ENCODE peak calls at places on chromosomes 2 and 18, in ten cellular contexts. E is GM12878; U is DND-41; W is WTC11; N is upper lobe of left lung; G is GM23338; T is heart right ventricle; I is CD8-positive, alpha-beta T cell; Q is psoas muscle; L is foreskin keratinocyte. K is an unnamed sample.

GRCh38 chr2:31253344-31254155 is 19.6 kb downstream of the EHD3 start:
- ATAC-seq in T (no peak), E (peak), U (no peak), L (peak), I (no peak), G (peak), Q (no peak), N (no peak), W (peak), K (no peak)

GRCh38 chr2:64352292-64352691 is 101.7 kb upstream of the LGALSL start:
- ATAC-seq in T (no peak), U (peak), W (no peak), I (no peak), Q (no peak), G (no peak), L (no peak), N (no peak), E (peak), K (no peak)

GRCh38 chr18:2893056-2893455 is 46.2 kb downstream of the EMILIN2 start:
- ATAC-seq in Q (no peak), U (no peak), G (no peak), L (no peak), W (no peak), T (no peak), N (no peak), I (no peak), E (no peak), K (no peak)

GRCh38 chr18:3451166-3451988 is 1.4 kb downstream of the TGIF1 start:
- ATAC-seq in U (peak), G (peak), L (no peak), N (peak), E (peak), T (peak), W (no peak), Q (peak), I (peak), K (peak)

GRCh38 chr2:151688719-151689118 is 45.6 kb downstream of the NEB start:
- ATAC-seq in U (no peak), G (no peak), E (no peak), L (no peak), I (no peak), W (no peak), T (no peak), N (no peak), Q (no peak), K (no peak)

GRCh38 chr18:59056706-59057492 is 82.8 kb upstream of the SEC11C start:
- ATAC-seq in Q (peak), W (peak), U (no peak), N (peak), I (no peak), T (peak), G (peak), L (peak), E (peak), K (no peak)

GRCh38 chr2:75031906-75032803 is 73.7 kb downstream of the POLE4 start:
- ATAC-seq in N (no peak), G (no peak), I (no peak), L (no peak), W (no peak), T (no peak), U (peak), Q (no peak), E (no peak), K (no peak)

GRCh38 chr2:115194623-115195022 is 752.2 kb downstream of the DPP10 start:
- ATAC-seq in G (no peak), T (no peak), U (no peak), I (no peak), Q (no peak), W (no peak), L (no peak), E (no peak), N (no peak), K (no peak)

GRCh38 chr2:32064021-32064678 is 794 bp downstream of the SPAST start:
- ATAC-seq in U (peak), W (no peak), Q (peak), T (no peak), N (peak), G (peak), I (no peak), L (no peak), E (peak), K (no peak)

GRCh38 chr2:11175293-11175795 is 20.1 kb downstream of the SLC66A3 start:
- ATAC-seq in E (no peak), W (peak), L (no peak), T (peak), U (peak), I (no peak), N (peak), G (no peak), Q (no peak), K (no peak)

GRCh38 chr2:134718095-134718955 is 475 bp downstream of the TMEM163 start:
- ATAC-seq in N (peak), W (peak), T (peak), G (peak), Q (no peak), L (peak), E (no peak), I (peak), U (no peak), K (no peak)

GRCh38 chr2:129709030-129709955 is 270.2 kb upstream of the RAB6C start:
- ATAC-seq in I (no peak), L (no peak), N (no peak), W (peak), G (no peak), T (no peak), E (no peak), Q (no peak), U (peak), K (no peak)

GRCh38 chr2:197378494-197378972 is 56.3 kb downstream of the SF3B1 start:
- ATAC-seq in U (peak), N (peak), E (peak), L (peak), W (peak), I (peak), G (peak), T (peak), Q (peak), K (peak)

GRCh38 chr18:43570593-43570992 is 293.3 kb upstream of the SYT4 start:
- ATAC-seq in U (no peak), T (no peak), Q (no peak), L (no peak), W (peak), G (peak), E (no peak), N (no peak), I (no peak), K (no peak)

GRCh38 chr18:10798727-10799435 is 273.1 kb downstream of the NAPG start:
- ATAC-seq in I (no peak), G (peak), W (peak), E (peak), Q (no peak), U (no peak), L (peak), N (peak), T (no peak), K (no peak)

GRCh38 chr2:113219889-113220641 is 46.3 kb downstream of the PSD4 start:
- ATAC-seq in L (peak), I (no peak), Q (no peak), G (peak), N (peak), U (peak), E (peak), T (peak), W (peak), K (peak)

GRCh38 chr2:143686585-143687164 is 557.5 kb downstream of the ARHGAP15 start:
- ATAC-seq in I (no peak), N (peak), L (peak), G (peak), E (peak), T (no peak), W (peak), U (no peak), Q (no peak), K (no peak)
- TF ChIP-seq CTCF in I (peak), N (peak), L (peak), G (peak), E (peak), T (peak), W (peak), U (peak), Q (peak), K (no peak)

GRCh38 chr2:145919507-145919906 is 1399.6 kb upstream of the ZEB2 start:
- ATAC-seq in U (no peak), N (no peak), L (no peak), T (no peak), G (no peak), Q (no peak), W (no peak), I (no peak), E (no peak), K (no peak)
- TF ChIP-seq CTCF in U (no peak), N (no peak), L (peak), T (peak), G (no peak), Q (no peak), W (no peak), I (no peak), E (no peak), K (no peak)

GRCh38 chr2:120712180-120712678 is 23.4 kb upstream of the GLI2 start:
- ATAC-seq in Q (no peak), G (no peak), L (no peak), N (peak), E (no peak), W (no peak), U (peak), T (no peak), I (no peak), K (no peak)

GRCh38 chr2:120711694-120712093 is 24.0 kb upstream of the GLI2 start:
- ATAC-seq in Q (no peak), W (no peak), N (no peak), T (no peak), E (no peak), L (no peak), I (no peak), U (no peak), G (no peak), K (no peak)

GRCh38 chr2:120715941-120716340 is 19.7 kb upstream of the GLI2 start:
- ATAC-seq in N (no peak), U (no peak), L (peak), W (no peak), E (no peak), G (peak), I (no peak), T (no peak), Q (no peak), K (no peak)

GRCh38 chr2:120716641-120717585 is 18.8 kb upstream of the GLI2 start:
- ATAC-seq in L (no peak), T (no peak), N (no peak), E (no peak), W (peak), U (no peak), Q (no peak), G (peak), I (no peak), K (no peak)

DNA sequence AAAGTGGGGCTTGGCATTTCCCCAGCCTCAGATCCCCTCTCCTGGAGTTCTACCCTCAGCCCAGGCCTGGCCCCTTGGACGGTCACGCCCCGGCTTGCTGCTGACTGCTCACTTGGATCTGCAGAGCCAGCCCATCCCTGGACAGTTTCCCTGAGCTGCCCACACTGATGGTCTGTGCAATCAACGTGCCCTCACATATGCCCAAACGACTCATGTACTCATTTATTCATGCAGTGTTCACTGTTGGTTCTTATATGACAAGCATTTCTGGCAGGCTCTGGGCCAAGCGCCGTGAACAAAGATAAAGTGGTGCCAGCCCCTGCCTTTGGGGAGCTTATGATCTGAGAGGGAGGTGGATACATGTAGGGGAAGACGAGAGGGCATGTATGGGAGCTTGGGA is 20.3 kb upstream of the GLI2 start:
- ATAC-seq in L (no peak), W (no peak), E (no peak), G (no peak), Q (no peak), N (no peak), T (no peak), I (no peak), U (no peak), K (no peak)
- TF ChIP-seq CTCF in L (no peak), W (no peak), E (no peak), G (no peak), Q (no peak), N (no peak), T (no peak), I (no peak), U (no peak), K (no peak)

GRCh38 chr2:187079901-187080300 is 230.9 kb upstream of the ZSWIM2 start:
- ATAC-seq in W (no peak), L (no peak), U (no peak), I (no peak), T (no peak), G (no peak), E (no peak), Q (no peak), N (no peak), K (no peak)
- TF ChIP-seq CTCF in W (no peak), L (no peak), U (no peak), I (no peak), T (no peak), G (no peak), E (no peak), Q (no peak), N (no peak), K (no peak)

DNA sequence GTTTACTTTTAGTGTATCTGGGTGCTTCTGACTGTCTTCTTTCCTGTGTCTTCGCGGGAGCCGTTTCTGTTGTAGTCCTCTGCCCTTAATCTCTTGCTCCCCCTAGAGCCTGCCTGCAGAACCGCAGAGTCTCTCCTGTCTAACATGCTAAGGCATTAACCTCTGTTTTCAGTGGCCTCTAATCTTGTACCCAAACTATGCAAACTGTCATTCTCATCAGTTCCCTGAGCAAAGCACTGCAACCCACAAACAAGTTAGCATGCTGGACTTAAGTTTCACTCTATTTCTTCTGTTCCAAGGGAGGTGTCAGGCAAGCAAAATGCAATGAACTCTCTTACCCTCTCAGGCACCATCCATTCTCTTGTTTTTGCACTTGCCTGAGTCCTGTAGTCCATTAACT is 138.4 kb downstream of the OTX1 start:
- ATAC-seq in U (no peak), G (peak), Q (no peak), E (peak), W (peak), T (no peak), I (no peak), L (peak), N (no peak), K (no peak)
- TF ChIP-seq CTCF in U (peak), G (peak), Q (no peak), E (peak), W (peak), T (peak), I (no peak), L (peak), N (no peak), K (no peak)

K was measured in gastroesophageal sphincter.